ENCODE peak calls at places on chromosomes 16 and 17, in ten cellular contexts. One of them, this sample, is unnamed.

GRCh38 chr16:354971-355441 is 2.5 kb upstream of the AXIN1 start:
- DNase-seq in stomach: no peak
- DNase-seq in astrocyte of the hippocampus: no peak
- DNase-seq in endodermal cell: no peak
- DNase-seq in heart right ventricle: no peak
- DNase-seq in AG08395: no peak
- DNase-seq in activated naive CD8-positive, alpha-beta T cell treated with anti-CD3 and anti-CD28 coated beads, Interleukin-2, amount 50 U/mL, for 24 hours: no peak
- DNase-seq in left lobe of liver: no peak
- DNase-seq in fibroblast of lung: no peak
- DNase-seq in A172: no peak
- DNase-seq in this sample: no peak

GRCh38 chr16:86088287-86088686 is 189.3 kb downstream of the IRF8 start:
- DNase-seq in left lobe of liver: no peak
- DNase-seq in endodermal cell: no peak
- DNase-seq in stomach: no peak
- DNase-seq in activated naive CD8-positive, alpha-beta T cell treated with anti-CD3 and anti-CD28 coated beads, Interleukin-2, amount 50 U/mL, for 24 hours: no peak
- DNase-seq in fibroblast of lung: no peak
- DNase-seq in A172: no peak
- DNase-seq in astrocyte of the hippocampus: no peak
- DNase-seq in AG08395: no peak
- DNase-seq in heart right ventricle: no peak
- DNase-seq in this sample: no peak

GRCh38 chr17:10226930-10227695 is 28.7 kb upstream of the GAS7 start:
- DNase-seq in heart right ventricle: peak
- DNase-seq in A172: peak
- DNase-seq in AG08395: peak
- DNase-seq in astrocyte of the hippocampus: peak
- DNase-seq in stomach: peak
- DNase-seq in left lobe of liver: peak
- DNase-seq in activated naive CD8-positive, alpha-beta T cell treated with anti-CD3 and anti-CD28 coated beads, Interleukin-2, amount 50 U/mL, for 24 hours: peak
- DNase-seq in endodermal cell: peak
- DNase-seq in fibroblast of lung: peak
- DNase-seq in this sample: no peak

GRCh38 chr16:57128787-57129389 is 36.5 kb downstream of the CPNE2 start:
- DNase-seq in stomach: no peak
- DNase-seq in astrocyte of the hippocampus: no peak
- DNase-seq in endodermal cell: no peak
- DNase-seq in AG08395: no peak
- DNase-seq in fibroblast of lung: no peak
- DNase-seq in heart right ventricle: no peak
- DNase-seq in activated naive CD8-positive, alpha-beta T cell treated with anti-CD3 and anti-CD28 coated beads, Interleukin-2, amount 50 U/mL, for 24 hours: peak
- DNase-seq in left lobe of liver: no peak
- DNase-seq in A172: no peak
- DNase-seq in this sample: no peak

GRCh38 chr17:59634632-59635561 is 15.2 kb downstream of the CLTC start:
- DNase-seq in stomach: no peak
- DNase-seq in activated naive CD8-positive, alpha-beta T cell treated with anti-CD3 and anti-CD28 coated beads, Interleukin-2, amount 50 U/mL, for 24 hours: no peak
- DNase-seq in endodermal cell: no peak
- DNase-seq in left lobe of liver: no peak
- DNase-seq in astrocyte of the hippocampus: no peak
- DNase-seq in fibroblast of lung: no peak
- DNase-seq in A172: no peak
- DNase-seq in AG08395: no peak
- DNase-seq in heart right ventricle: no peak
- DNase-seq in this sample: no peak

GRCh38 chr17:50363217-50364060 is 9.5 kb downstream of the MRPL27 start:
- DNase-seq in A172: no peak
- DNase-seq in stomach: no peak
- DNase-seq in astrocyte of the hippocampus: peak
- DNase-seq in left lobe of liver: no peak
- DNase-seq in fibroblast of lung: peak
- DNase-seq in endodermal cell: peak
- DNase-seq in activated naive CD8-positive, alpha-beta T cell treated with anti-CD3 and anti-CD28 coated beads, Interleukin-2, amount 50 U/mL, for 24 hours: no peak
- DNase-seq in heart right ventricle: no peak
- DNase-seq in AG08395: peak
- DNase-seq in this sample: no peak

GRCh38 chr17:80795737-80796136 is 195.9 kb upstream of the CHMP6 start:
- DNase-seq in left lobe of liver: peak
- DNase-seq in astrocyte of the hippocampus: peak
- DNase-seq in activated naive CD8-positive, alpha-beta T cell treated with anti-CD3 and anti-CD28 coated beads, Interleukin-2, amount 50 U/mL, for 24 hours: no peak
- DNase-seq in heart right ventricle: peak
- DNase-seq in fibroblast of lung: peak
- DNase-seq in A172: no peak
- DNase-seq in endodermal cell: peak
- DNase-seq in AG08395: no peak
- DNase-seq in stomach: no peak
- DNase-seq in this sample: no peak

GRCh38 chr16:57871457-57871856 is 69.2 kb upstream of the KIFC3 start:
- DNase-seq in AG08395: peak
- DNase-seq in stomach: no peak
- DNase-seq in endodermal cell: no peak
- DNase-seq in A172: peak
- DNase-seq in left lobe of liver: no peak
- DNase-seq in astrocyte of the hippocampus: peak
- DNase-seq in heart right ventricle: no peak
- DNase-seq in activated naive CD8-positive, alpha-beta T cell treated with anti-CD3 and anti-CD28 coated beads, Interleukin-2, amount 50 U/mL, for 24 hours: no peak
- DNase-seq in fibroblast of lung: peak
- DNase-seq in this sample: no peak

GRCh38 chr17:81401727-81402529 is 6.7 kb downstream of the BAHCC1 start:
- DNase-seq in A172: no peak
- DNase-seq in heart right ventricle: peak
- DNase-seq in left lobe of liver: no peak
- DNase-seq in activated naive CD8-positive, alpha-beta T cell treated with anti-CD3 and anti-CD28 coated beads, Interleukin-2, amount 50 U/mL, for 24 hours: peak
- DNase-seq in fibroblast of lung: peak
- DNase-seq in stomach: no peak
- DNase-seq in AG08395: no peak
- DNase-seq in endodermal cell: peak
- DNase-seq in astrocyte of the hippocampus: peak
- DNase-seq in this sample: no peak

GRCh38 chr16:85199069-85199725 is 86.9 kb upstream of the CIBAR2 start:
- DNase-seq in activated naive CD8-positive, alpha-beta T cell treated with anti-CD3 and anti-CD28 coated beads, Interleukin-2, amount 50 U/mL, for 24 hours: no peak
- DNase-seq in astrocyte of the hippocampus: no peak
- DNase-seq in left lobe of liver: no peak
- DNase-seq in heart right ventricle: no peak
- DNase-seq in stomach: no peak
- DNase-seq in A172: no peak
- DNase-seq in AG08395: no peak
- DNase-seq in fibroblast of lung: no peak
- DNase-seq in endodermal cell: no peak
- DNase-seq in this sample: no peak

GRCh38 chr17:71392715-71393567 is 727.9 kb upstream of the SOX9 start:
- DNase-seq in heart right ventricle: no peak
- DNase-seq in left lobe of liver: no peak
- DNase-seq in endodermal cell: no peak
- DNase-seq in A172: no peak
- DNase-seq in activated naive CD8-positive, alpha-beta T cell treated with anti-CD3 and anti-CD28 coated beads, Interleukin-2, amount 50 U/mL, for 24 hours: no peak
- DNase-seq in AG08395: peak
- DNase-seq in astrocyte of the hippocampus: peak
- DNase-seq in fibroblast of lung: peak
- DNase-seq in stomach: no peak
- DNase-seq in this sample: no peak

GRCh38 chr17:35866356-35866950 is 2.2 kb downstream of the HEATR9 start:
- DNase-seq in fibroblast of lung: no peak
- DNase-seq in AG08395: no peak
- DNase-seq in astrocyte of the hippocampus: no peak
- DNase-seq in stomach: no peak
- DNase-seq in A172: peak
- DNase-seq in left lobe of liver: no peak
- DNase-seq in activated naive CD8-positive, alpha-beta T cell treated with anti-CD3 and anti-CD28 coated beads, Interleukin-2, amount 50 U/mL, for 24 hours: no peak
- DNase-seq in endodermal cell: no peak
- DNase-seq in heart right ventricle: no peak
- DNase-seq in this sample: no peak

GRCh38 chr17:80708497-80708896 is 163.9 kb downstream of the RPTOR start:
- DNase-seq in astrocyte of the hippocampus: no peak
- DNase-seq in endodermal cell: no peak
- DNase-seq in activated naive CD8-positive, alpha-beta T cell treated with anti-CD3 and anti-CD28 coated beads, Interleukin-2, amount 50 U/mL, for 24 hours: no peak
- DNase-seq in fibroblast of lung: no peak
- DNase-seq in stomach: no peak
- DNase-seq in A172: no peak
- DNase-seq in heart right ventricle: no peak
- DNase-seq in AG08395: no peak
- DNase-seq in left lobe of liver: no peak
- DNase-seq in this sample: no peak

GRCh38 chr17:36899250-36900129 is 37.8 kb upstream of the LHX1 start:
- DNase-seq in stomach: no peak
- DNase-seq in astrocyte of the hippocampus: peak
- DNase-seq in heart right ventricle: no peak
- DNase-seq in left lobe of liver: no peak
- DNase-seq in A172: peak
- DNase-seq in activated naive CD8-positive, alpha-beta T cell treated with anti-CD3 and anti-CD28 coated beads, Interleukin-2, amount 50 U/mL, for 24 hours: no peak
- DNase-seq in fibroblast of lung: no peak
- DNase-seq in endodermal cell: peak
- DNase-seq in AG08395: no peak
- DNase-seq in this sample: no peak

GRCh38 chr16:51166116-51166515 is 15.0 kb upstream of the SALL1 start:
- DNase-seq in stomach: no peak
- DNase-seq in AG08395: no peak
- DNase-seq in fibroblast of lung: no peak
- DNase-seq in endodermal cell: no peak
- DNase-seq in heart right ventricle: no peak
- DNase-seq in left lobe of liver: no peak
- DNase-seq in astrocyte of the hippocampus: no peak
- DNase-seq in activated naive CD8-positive, alpha-beta T cell treated with anti-CD3 and anti-CD28 coated beads, Interleukin-2, amount 50 U/mL, for 24 hours: no peak
- DNase-seq in A172: peak
- DNase-seq in this sample: no peak

GRCh38 chr17:78122221-78122990 is 6.1 kb downstream of the TMC6 start:
- DNase-seq in heart right ventricle: peak
- DNase-seq in stomach: no peak
- DNase-seq in AG08395: no peak
- DNase-seq in astrocyte of the hippocampus: no peak
- DNase-seq in activated naive CD8-positive, alpha-beta T cell treated with anti-CD3 and anti-CD28 coated beads, Interleukin-2, amount 50 U/mL, for 24 hours: no peak
- DNase-seq in fibroblast of lung: no peak
- DNase-seq in left lobe of liver: no peak
- DNase-seq in endodermal cell: no peak
- DNase-seq in A172: no peak
- DNase-seq in this sample: no peak

GRCh38 chr17:17151962-17152361 is 54.2 kb downstream of the PLD6 start:
- DNase-seq in fibroblast of lung: peak
- DNase-seq in astrocyte of the hippocampus: peak
- DNase-seq in activated naive CD8-positive, alpha-beta T cell treated with anti-CD3 and anti-CD28 coated beads, Interleukin-2, amount 50 U/mL, for 24 hours: peak
- DNase-seq in endodermal cell: no peak
- DNase-seq in left lobe of liver: peak
- DNase-seq in heart right ventricle: peak
- DNase-seq in A172: peak
- DNase-seq in stomach: peak
- DNase-seq in AG08395: peak
- DNase-seq in this sample: no peak

GRCh38 chr17:66275651-66276050 is 26.8 kb upstream of the PRKCA start:
- DNase-seq in stomach: peak
- DNase-seq in AG08395: peak
- DNase-seq in fibroblast of lung: peak
- DNase-seq in activated naive CD8-positive, alpha-beta T cell treated with anti-CD3 and anti-CD28 coated beads, Interleukin-2, amount 50 U/mL, for 24 hours: peak
- DNase-seq in endodermal cell: no peak
- DNase-seq in heart right ventricle: no peak
- DNase-seq in left lobe of liver: no peak
- DNase-seq in astrocyte of the hippocampus: peak
- DNase-seq in A172: peak
- DNase-seq in this sample: no peak

GRCh38 chr17:83076930-83077329 is 2.5 kb upstream of the METRNL start:
- DNase-seq in A172: no peak
- DNase-seq in astrocyte of the hippocampus: no peak
- DNase-seq in fibroblast of lung: no peak
- DNase-seq in activated naive CD8-positive, alpha-beta T cell treated with anti-CD3 and anti-CD28 coated beads, Interleukin-2, amount 50 U/mL, for 24 hours: peak
- DNase-seq in stomach: no peak
- DNase-seq in endodermal cell: peak
- DNase-seq in left lobe of liver: no peak
- DNase-seq in AG08395: no peak
- DNase-seq in heart right ventricle: no peak
- DNase-seq in this sample: no peak

GRCh38 chr17:44779211-44780025 is 20.6 kb downstream of the ADAM11 start:
- DNase-seq in endodermal cell: peak
- DNase-seq in astrocyte of the hippocampus: peak
- DNase-seq in fibroblast of lung: peak
- DNase-seq in activated naive CD8-positive, alpha-beta T cell treated with anti-CD3 and anti-CD28 coated beads, Interleukin-2, amount 50 U/mL, for 24 hours: peak
- DNase-seq in AG08395: peak
- DNase-seq in stomach: peak
- DNase-seq in left lobe of liver: peak
- DNase-seq in heart right ventricle: peak
- DNase-seq in A172: peak
- DNase-seq in this sample: no peak

This sample was measured in esophagus squamous epithelium.